ENCODE peak calls at places on chromosomes 5 and 9, in eight cellular contexts. P is SK-N-SH, V is Panc1, J is transverse colon, Q is breast epithelium, F is HCT116, U is sigmoid colon, E is prostate gland. L is an unnamed sample.

GRCh38 chr5:133396187-133396621 is 216.1 kb downstream of the FSTL4 start:
- DNase-seq in P (no peak), V (no peak), J (no peak), Q (no peak), F (no peak), U (no peak), E (no peak), L (peak; percentile 77)

GRCh38 chr5:53386341-53386740 is 94.1 kb upstream of the FST start:
- DNase-seq in P (no peak), V (no peak), J (no peak), Q (no peak), F (no peak), U (no peak), E (no peak), L (no peak)

GRCh38 chr9:96305171-96305570 is 3.2 kb upstream of the HSD17B3 start:
- DNase-seq in P (no peak), V (no peak), J (no peak), Q (no peak), F (no peak), U (no peak), E (no peak), L (no peak)

GRCh38 chr9:15416880-15417279 is 5.8 kb upstream of the SNAPC3 start:
- DNase-seq in P (peak; percentile 58), V (no peak), J (peak; percentile 66), Q (no peak), F (no peak), U (no peak), E (no peak), L (no peak)

GRCh38 chr5:17897776-17898175 is 263.5 kb downstream of the TAF11L14 start:
- DNase-seq in P (no peak), V (no peak), J (no peak), Q (no peak), F (no peak), U (no peak), E (peak; percentile 49), L (no peak)

GRCh38 chr9:86794356-86795046 is 152.8 kb downstream of the GAS1 start:
- DNase-seq in P (peak; percentile 37), V (no peak), J (no peak), Q (no peak), F (no peak), U (no peak), E (no peak), L (no peak)

GRCh38 chr5:3029396-3029795 is 277.9 kb upstream of the IRX2 start:
- DNase-seq in P (no peak), V (no peak), J (no peak), Q (no peak), F (no peak), U (no peak), E (no peak), L (peak; percentile 81)

GRCh38 chr5:172765766-172766286 is 5.2 kb downstream of the DUSP1 start:
- DNase-seq in P (no peak), V (no peak), J (peak; percentile 40), Q (no peak), F (no peak), U (peak; percentile 87), E (no peak), L (no peak)

GRCh38 chr9:97564291-97565175 is 63.1 kb downstream of the TMOD1 start:
- DNase-seq in P (peak; percentile 83), V (no peak), J (peak; percentile 21), Q (no peak), F (no peak), U (peak; percentile 71), E (peak; percentile 44), L (peak; percentile 83)

GRCh38 chr9:16352232-16352631 is 518.2 kb downstream of the BNC2 start:
- DNase-seq in P (no peak), V (no peak), J (no peak), Q (no peak), F (no peak), U (no peak), E (no peak), L (no peak)

GRCh38 chr5:142717582-142718215 is 31.8 kb upstream of the FGF1 start:
- DNase-seq in P (peak; percentile 64), V (no peak), J (no peak), Q (no peak), F (no peak), U (no peak), E (peak; percentile 21), L (no peak)

GRCh38 chr9:98341157-98342102 is 86.0 kb upstream of the TBC1D2 start:
- DNase-seq in P (no peak), V (no peak), J (no peak), Q (no peak), F (no peak), U (no peak), E (peak; percentile 43), L (no peak)

GRCh38 chr5:135244620-135245021 is 154.4 kb downstream of the MACROH2A1 start:
- DNase-seq in P (no peak), V (no peak), J (no peak), Q (peak; percentile 13), F (no peak), U (peak; percentile 56), E (no peak), L (peak; percentile 86)

GRCh38 chr5:172285226-172286143 is 1.9 kb upstream of the UBTD2 start:
- DNase-seq in P (no peak), V (no peak), J (no peak), Q (no peak), F (no peak), U (no peak), E (no peak), L (no peak)

GRCh38 chr5:140262221-140262620 is 40.7 kb downstream of the PFDN1 start:
- DNase-seq in P (no peak), V (no peak), J (no peak), Q (no peak), F (no peak), U (no peak), E (no peak), L (no peak)

GRCh38 chr5:140261403-140262171 is 41.3 kb downstream of the PFDN1 start:
- DNase-seq in P (no peak), V (peak; percentile 64), J (peak; percentile 75), Q (peak; percentile 58), F (peak; percentile 79), U (peak; percentile 88), E (peak; percentile 87), L (no peak)

GRCh38 chr5:140260089-140260656 is 42.7 kb downstream of the PFDN1 start:
- DNase-seq in P (no peak), V (no peak), J (no peak), Q (no peak), F (no peak), U (no peak), E (no peak), L (peak; percentile 2)

GRCh38 chr5:140265845-140266244 is 37.1 kb downstream of the PFDN1 start:
- DNase-seq in P (no peak), V (no peak), J (no peak), Q (no peak), F (no peak), U (no peak), E (no peak), L (no peak)

GRCh38 chr5:140262839-140263238 is 40.1 kb downstream of the PFDN1 start:
- DNase-seq in P (no peak), V (no peak), J (no peak), Q (no peak), F (no peak), U (no peak), E (no peak), L (no peak)
- H3K27ac ChIP-seq in P (no peak overlapping the region), V (no peak overlapping the region), J (no peak overlapping the region), Q (no peak overlapping the region), F (no peak overlapping the region), U (no peak overlapping the region), E (no peak overlapping the region), L (no peak overlapping the region)

DNA sequence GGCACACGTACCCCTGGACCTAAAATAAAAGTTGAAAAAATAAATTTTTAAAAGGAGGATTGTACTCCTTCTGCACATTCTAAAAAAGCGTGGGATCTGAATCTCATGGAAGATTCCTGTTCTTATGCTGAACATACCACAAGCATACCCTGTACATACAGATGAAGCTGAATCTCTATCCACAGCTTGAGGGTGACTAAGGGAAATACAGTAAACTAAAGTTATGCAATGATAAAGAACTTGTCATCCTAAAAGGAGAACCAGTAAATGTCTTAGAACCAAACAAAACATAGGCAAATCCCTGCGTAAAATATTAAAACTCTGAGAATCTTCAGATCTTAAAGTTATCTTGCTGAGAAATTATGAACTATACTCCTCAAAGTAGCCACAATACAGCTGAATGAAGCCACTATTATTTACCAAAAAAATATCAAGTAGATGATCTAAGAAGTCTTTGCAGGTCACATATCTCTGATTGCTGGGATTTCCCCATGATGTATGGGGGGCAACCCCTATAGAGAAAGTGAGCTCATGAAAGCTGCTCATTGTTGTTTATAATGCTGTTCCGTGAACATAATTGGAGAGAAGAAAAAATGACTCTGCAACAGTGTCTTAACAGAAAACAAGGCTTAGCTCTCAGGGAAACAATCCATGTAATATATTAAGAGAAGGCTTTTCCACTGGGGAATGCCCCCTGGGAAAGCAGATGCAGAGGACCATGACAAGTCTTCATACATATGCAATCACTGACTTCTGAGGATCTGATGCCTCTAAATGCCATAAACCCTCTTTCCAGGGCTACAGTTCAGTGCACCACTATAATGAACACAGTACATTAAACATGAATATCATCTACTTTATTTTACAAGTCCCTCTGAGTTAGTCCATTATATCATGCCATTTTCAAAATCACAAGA is 210.1 kb downstream of the EPB41L4A start:
- DNase-seq in P (no peak), V (no peak), J (no peak), Q (no peak), F (no peak), U (no peak), E (no peak), L (no peak)
- H3K4me1 ChIP-seq in P (no peaks in the 10 kb centered on the region), V (no peaks in the 10 kb centered on the region), J (no peaks in the 10 kb centered on the region), Q (no peaks in the 10 kb centered on the region), F (no peaks in the 10 kb centered on the region), U (no peaks in the 10 kb centered on the region), E (no peaks in the 10 kb centered on the region), L (no peaks in the 10 kb centered on the region)

DNA sequence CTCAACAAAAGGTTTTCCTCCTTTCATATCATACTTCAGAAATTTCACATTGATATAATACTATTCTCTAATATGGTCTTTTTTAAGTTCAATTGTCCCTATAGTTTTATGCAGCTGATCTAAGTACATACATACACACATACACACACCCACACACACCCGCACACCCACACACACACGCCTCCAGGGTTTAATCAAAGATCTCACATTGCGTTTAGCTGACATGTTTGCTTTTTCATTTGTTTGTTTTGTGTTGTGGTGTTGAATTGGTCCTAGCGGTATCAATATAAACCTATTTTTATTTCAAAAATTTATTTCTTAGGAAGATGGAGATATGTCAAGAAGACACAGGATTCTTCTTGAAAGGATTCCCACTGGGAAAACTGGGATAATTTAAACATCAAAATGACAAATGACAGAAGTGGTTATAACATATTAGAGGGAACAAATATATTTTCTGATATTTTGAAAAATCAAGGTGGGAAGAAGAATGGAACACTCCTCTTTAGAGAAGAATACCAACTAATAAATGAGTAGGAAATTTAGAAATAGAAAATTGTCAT is 434.9 kb upstream of the SLC30A5 start:
- DNase-seq in P (no peak), V (no peak), J (no peak), Q (no peak), F (no peak), U (no peak), E (no peak), L (no peak)
- TF ChIP-seq POLR2AphosphoS5 in P (no peak), V (no peak), J (no peak), Q (no peak), F (no peak), U (no peak), E (no peak), L (no peak)

GRCh38 chr5:108688487-108688886 is 59.2 kb upstream of the FER start:
- DNase-seq in P (no peak), V (no peak), J (no peak), Q (no peak), F (no peak), U (no peak), E (no peak), L (no peak)

GRCh38 chr5:108686676-108687075 is 61.0 kb upstream of the FER start:
- DNase-seq in P (no peak), V (no peak), J (no peak), Q (no peak), F (no peak), U (no peak), E (no peak), L (no peak)

GRCh38 chr5:108687599-108688220 is 60.0 kb upstream of the FER start:
- DNase-seq in P (no peak), V (no peak), J (no peak), Q (no peak), F (no peak), U (no peak), E (no peak), L (no peak)
- H3K27ac ChIP-seq in P (no peak overlapping the region), V (no peak overlapping the region), J (no peak overlapping the region), Q (no peak overlapping the region), F (no peak overlapping the region), U (no peak overlapping the region), E (no peak overlapping the region), L (no peak overlapping the region)

L was measured in vagina.